ENCODE peak calls at places on chromosomes 6 and 20, in nine cellular contexts. One of them, this sample, is unnamed.

GRCh38 chr6:63975685-63976084 is 340.1 kb downstream of the PHF3 start:
- DNase-seq in lower leg skin: no peak
- DNase-seq in fibroblast of the aortic adventitia: no peak
- DNase-seq in heart right ventricle: no peak
- DNase-seq in CD8-positive, alpha-beta T cell: no peak
- DNase-seq in body of pancreas: no peak
- DNase-seq in fibroblast of pulmonary artery: peak; percentile 5
- DNase-seq in AG10803: no peak
- DNase-seq in HCT116: no peak
- DNase-seq in this sample: no peak

GRCh38 chr6:167308207-167308606 is 16.7 kb upstream of the TTLL2 start:
- DNase-seq in HCT116: no peak
- DNase-seq in CD8-positive, alpha-beta T cell: no peak
- DNase-seq in fibroblast of pulmonary artery: no peak
- DNase-seq in fibroblast of the aortic adventitia: no peak
- DNase-seq in body of pancreas: no peak
- DNase-seq in AG10803: no peak
- DNase-seq in lower leg skin: no peak
- DNase-seq in heart right ventricle: no peak
- DNase-seq in this sample: no peak

GRCh38 chr6:45951291-45951690 is 64.4 kb downstream of the CLIC5 start:
- DNase-seq in fibroblast of the aortic adventitia: no peak
- DNase-seq in heart right ventricle: no peak
- DNase-seq in fibroblast of pulmonary artery: no peak
- DNase-seq in AG10803: no peak
- DNase-seq in HCT116: no peak
- DNase-seq in CD8-positive, alpha-beta T cell: no peak
- DNase-seq in body of pancreas: no peak
- DNase-seq in lower leg skin: no peak
- DNase-seq in this sample: no peak

GRCh38 chr20:18400460-18400859 is 66.4 kb downstream of the DZANK1 start:
- DNase-seq in body of pancreas: no peak
- DNase-seq in fibroblast of the aortic adventitia: no peak
- DNase-seq in AG10803: no peak
- DNase-seq in CD8-positive, alpha-beta T cell: no peak
- DNase-seq in lower leg skin: no peak
- DNase-seq in heart right ventricle: no peak
- DNase-seq in fibroblast of pulmonary artery: no peak
- DNase-seq in HCT116: no peak
- DNase-seq in this sample: no peak

GRCh38 chr6:157187182-157188093 is 135.9 kb downstream of the TMEM242 start:
- DNase-seq in body of pancreas: peak; percentile 58
- DNase-seq in AG10803: no peak
- DNase-seq in fibroblast of the aortic adventitia: peak; percentile 25
- DNase-seq in fibroblast of pulmonary artery: no peak
- DNase-seq in heart right ventricle: no peak
- DNase-seq in lower leg skin: no peak
- DNase-seq in HCT116: no peak
- DNase-seq in CD8-positive, alpha-beta T cell: no peak
- DNase-seq in this sample: no peak

GRCh38 chr20:62539646-62540045 is 63.9 kb upstream of the GATA5 start:
- DNase-seq in body of pancreas: no peak
- DNase-seq in fibroblast of pulmonary artery: no peak
- DNase-seq in heart right ventricle: no peak
- DNase-seq in HCT116: no peak
- DNase-seq in lower leg skin: no peak
- DNase-seq in CD8-positive, alpha-beta T cell: no peak
- DNase-seq in fibroblast of the aortic adventitia: no peak
- DNase-seq in AG10803: no peak
- DNase-seq in this sample: no peak

GRCh38 chr6:27667651-27668441 is 194.9 kb upstream of the ZNF184 start:
- DNase-seq in CD8-positive, alpha-beta T cell: no peak
- DNase-seq in HCT116: no peak
- DNase-seq in heart right ventricle: no peak
- DNase-seq in fibroblast of the aortic adventitia: no peak
- DNase-seq in body of pancreas: no peak
- DNase-seq in fibroblast of pulmonary artery: no peak
- DNase-seq in lower leg skin: no peak
- DNase-seq in AG10803: no peak
- DNase-seq in this sample: no peak

GRCh38 chr6:71138416-71138815 is 150.2 kb upstream of the OGFRL1 start:
- DNase-seq in lower leg skin: no peak
- DNase-seq in body of pancreas: no peak
- DNase-seq in heart right ventricle: no peak
- DNase-seq in fibroblast of the aortic adventitia: no peak
- DNase-seq in HCT116: no peak
- DNase-seq in fibroblast of pulmonary artery: no peak
- DNase-seq in AG10803: no peak
- DNase-seq in CD8-positive, alpha-beta T cell: no peak
- DNase-seq in this sample: peak; percentile 14

GRCh38 chr20:10642859-10643559 is 30.8 kb downstream of the JAG1 start:
- DNase-seq in CD8-positive, alpha-beta T cell: no peak
- DNase-seq in lower leg skin: no peak
- DNase-seq in fibroblast of pulmonary artery: no peak
- DNase-seq in body of pancreas: no peak
- DNase-seq in HCT116: no peak
- DNase-seq in heart right ventricle: no peak
- DNase-seq in fibroblast of the aortic adventitia: no peak
- DNase-seq in AG10803: no peak
- DNase-seq in this sample: peak; percentile 50

GRCh38 chr6:108996208-108996607 is 98.4 kb downstream of the SESN1 start:
- DNase-seq in heart right ventricle: no peak
- DNase-seq in CD8-positive, alpha-beta T cell: no peak
- DNase-seq in AG10803: no peak
- DNase-seq in body of pancreas: no peak
- DNase-seq in fibroblast of the aortic adventitia: no peak
- DNase-seq in HCT116: no peak
- DNase-seq in fibroblast of pulmonary artery: no peak
- DNase-seq in lower leg skin: no peak
- DNase-seq in this sample: no peak

GRCh38 chr6:1856381-1856780 is 246.7 kb downstream of the FOXC1 start:
- DNase-seq in HCT116: no peak
- DNase-seq in fibroblast of the aortic adventitia: no peak
- DNase-seq in CD8-positive, alpha-beta T cell: no peak
- DNase-seq in body of pancreas: no peak
- DNase-seq in lower leg skin: no peak
- DNase-seq in AG10803: peak; percentile 64
- DNase-seq in fibroblast of pulmonary artery: peak; percentile 67
- DNase-seq in heart right ventricle: no peak
- DNase-seq in this sample: peak; percentile 87

GRCh38 chr6:10412948-10413849 is 1.7 kb downstream of the TFAP2A start:
- DNase-seq in fibroblast of the aortic adventitia: no peak
- DNase-seq in lower leg skin: peak; percentile 73
- DNase-seq in CD8-positive, alpha-beta T cell: no peak
- DNase-seq in heart right ventricle: no peak
- DNase-seq in HCT116: no peak
- DNase-seq in fibroblast of pulmonary artery: no peak
- DNase-seq in AG10803: no peak
- DNase-seq in body of pancreas: peak; percentile 61
- DNase-seq in this sample: no peak

GRCh38 chr6:128241221-128241620 is 279.2 kb downstream of the PTPRK start:
- DNase-seq in body of pancreas: no peak
- DNase-seq in AG10803: no peak
- DNase-seq in lower leg skin: no peak
- DNase-seq in heart right ventricle: no peak
- DNase-seq in fibroblast of the aortic adventitia: no peak
- DNase-seq in CD8-positive, alpha-beta T cell: no peak
- DNase-seq in HCT116: no peak
- DNase-seq in fibroblast of pulmonary artery: no peak
- DNase-seq in this sample: no peak

GRCh38 chr6:75384116-75384515 is 99.5 kb upstream of the TMEM30A start:
- DNase-seq in CD8-positive, alpha-beta T cell: no peak
- DNase-seq in fibroblast of the aortic adventitia: no peak
- DNase-seq in lower leg skin: no peak
- DNase-seq in AG10803: no peak
- DNase-seq in fibroblast of pulmonary artery: no peak
- DNase-seq in heart right ventricle: no peak
- DNase-seq in body of pancreas: no peak
- DNase-seq in HCT116: no peak
- DNase-seq in this sample: no peak

GRCh38 chr6:28810655-28811053 is 113.1 kb downstream of the TRIM27 start:
- DNase-seq in body of pancreas: no peak
- DNase-seq in HCT116: no peak
- DNase-seq in CD8-positive, alpha-beta T cell: no peak
- DNase-seq in AG10803: no peak
- DNase-seq in fibroblast of the aortic adventitia: no peak
- DNase-seq in lower leg skin: no peak
- DNase-seq in fibroblast of pulmonary artery: no peak
- DNase-seq in heart right ventricle: no peak
- DNase-seq in this sample: no peak

GRCh38 chr20:6034134-6034969 is 19.5 kb downstream of the LRRN4 start:
- DNase-seq in CD8-positive, alpha-beta T cell: no peak
- DNase-seq in fibroblast of the aortic adventitia: peak; percentile 55
- DNase-seq in HCT116: no peak
- DNase-seq in lower leg skin: no peak
- DNase-seq in AG10803: no peak
- DNase-seq in body of pancreas: no peak
- DNase-seq in fibroblast of pulmonary artery: peak; percentile 35
- DNase-seq in heart right ventricle: no peak
- DNase-seq in this sample: peak; percentile 13

GRCh38 chr6:32401564-32401963 is 5.4 kb downstream of the BTNL2 start:
- DNase-seq in fibroblast of the aortic adventitia: no peak
- DNase-seq in body of pancreas: no peak
- DNase-seq in AG10803: no peak
- DNase-seq in lower leg skin: no peak
- DNase-seq in heart right ventricle: no peak
- DNase-seq in CD8-positive, alpha-beta T cell: no peak
- DNase-seq in HCT116: no peak
- DNase-seq in fibroblast of pulmonary artery: no peak
- DNase-seq in this sample: no peak

GRCh38 chr6:36127462-36128016 is 2.8 kb upstream of the MAPK13 start:
- DNase-seq in CD8-positive, alpha-beta T cell: no peak
- DNase-seq in fibroblast of pulmonary artery: peak; percentile 89
- DNase-seq in HCT116: no peak
- DNase-seq in lower leg skin: no peak
- DNase-seq in heart right ventricle: no peak
- DNase-seq in fibroblast of the aortic adventitia: peak; percentile 82
- DNase-seq in AG10803: peak; percentile 79
- DNase-seq in body of pancreas: peak; percentile 75
- DNase-seq in this sample: peak; percentile 84
- H3K4me3 ChIP-seq in CD8-positive, alpha-beta T cell: no peak overlapping the region
- H3K4me3 ChIP-seq in fibroblast of pulmonary artery: no peak overlapping the region
- H3K4me3 ChIP-seq in HCT116: peak overlapping the region; percentile 12
- H3K4me3 ChIP-seq in lower leg skin: no peak overlapping the region
- H3K4me3 ChIP-seq in heart right ventricle: no peak overlapping the region
- H3K4me3 ChIP-seq in fibroblast of the aortic adventitia: no peak overlapping the region
- H3K4me3 ChIP-seq in AG10803: no peak overlapping the region
- H3K4me3 ChIP-seq in body of pancreas: no peak overlapping the region
- H3K4me3 ChIP-seq in this sample: no peak overlapping the region

DNA sequence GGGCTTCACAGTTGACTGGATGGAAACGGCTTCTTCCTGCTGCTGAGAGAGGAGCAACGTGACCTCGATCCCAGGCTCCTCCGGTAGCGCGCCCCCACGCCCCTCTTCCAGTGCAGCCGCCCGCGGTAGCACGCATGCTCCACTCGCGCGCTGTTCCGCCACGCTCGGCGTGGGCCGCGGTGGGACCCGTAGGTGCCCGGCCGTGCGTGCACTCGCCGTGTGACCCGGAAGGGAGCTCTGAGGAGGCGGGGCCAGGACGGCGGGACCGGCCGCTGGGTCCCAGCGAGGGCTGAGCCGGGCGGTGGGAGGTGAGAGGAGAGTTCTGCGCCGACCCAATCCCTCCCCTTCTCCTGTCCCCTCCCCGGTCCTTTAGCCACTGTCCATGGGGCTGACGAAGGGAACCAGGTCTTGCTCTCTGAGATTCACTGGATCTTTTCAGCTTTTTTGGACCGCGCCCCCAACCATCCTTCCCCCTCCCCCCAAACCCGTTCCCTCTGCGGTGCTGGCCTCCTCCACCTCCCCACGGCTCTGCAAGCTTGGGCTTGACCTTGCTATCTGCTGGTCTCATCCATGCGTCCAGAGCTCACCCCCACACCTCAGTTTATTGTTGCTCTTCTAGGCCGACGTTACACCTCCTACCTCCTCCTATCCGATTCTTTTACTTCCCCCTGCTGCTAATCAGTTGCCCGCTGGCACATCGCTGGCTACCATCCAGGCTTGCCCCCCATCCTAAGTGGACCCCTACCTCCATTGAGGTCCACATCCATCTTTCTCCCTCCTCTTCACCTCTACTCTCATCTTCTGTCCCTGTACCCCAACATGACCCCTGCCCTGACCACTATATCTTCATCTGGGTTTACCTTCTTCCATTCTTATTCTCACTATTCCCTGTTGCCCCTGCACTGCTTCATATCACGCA is at the start of gene CUL9:
- DNase-seq in fibroblast of pulmonary artery: peak; percentile 72
- DNase-seq in CD8-positive, alpha-beta T cell: peak; percentile 76
- DNase-seq in AG10803: peak; percentile 64
- DNase-seq in fibroblast of the aortic adventitia: peak; percentile 58
- DNase-seq in lower leg skin: peak; percentile 74
- DNase-seq in heart right ventricle: peak; percentile 90
- DNase-seq in HCT116: peak; percentile 34
- DNase-seq in body of pancreas: peak; percentile 86
- DNase-seq in this sample: peak; percentile 76
- TF ChIP-seq CTCF in fibroblast of pulmonary artery: no peak
- TF ChIP-seq CTCF in CD8-positive, alpha-beta T cell: no peak
- TF ChIP-seq CTCF in AG10803: no peak
- TF ChIP-seq CTCF in fibroblast of the aortic adventitia: no peak
- TF ChIP-seq CTCF in lower leg skin: no peak
- TF ChIP-seq CTCF in heart right ventricle: no peak
- TF ChIP-seq CTCF in HCT116: no peak
- TF ChIP-seq CTCF in body of pancreas: no peak
- TF ChIP-seq CTCF in this sample: no peak

DNA sequence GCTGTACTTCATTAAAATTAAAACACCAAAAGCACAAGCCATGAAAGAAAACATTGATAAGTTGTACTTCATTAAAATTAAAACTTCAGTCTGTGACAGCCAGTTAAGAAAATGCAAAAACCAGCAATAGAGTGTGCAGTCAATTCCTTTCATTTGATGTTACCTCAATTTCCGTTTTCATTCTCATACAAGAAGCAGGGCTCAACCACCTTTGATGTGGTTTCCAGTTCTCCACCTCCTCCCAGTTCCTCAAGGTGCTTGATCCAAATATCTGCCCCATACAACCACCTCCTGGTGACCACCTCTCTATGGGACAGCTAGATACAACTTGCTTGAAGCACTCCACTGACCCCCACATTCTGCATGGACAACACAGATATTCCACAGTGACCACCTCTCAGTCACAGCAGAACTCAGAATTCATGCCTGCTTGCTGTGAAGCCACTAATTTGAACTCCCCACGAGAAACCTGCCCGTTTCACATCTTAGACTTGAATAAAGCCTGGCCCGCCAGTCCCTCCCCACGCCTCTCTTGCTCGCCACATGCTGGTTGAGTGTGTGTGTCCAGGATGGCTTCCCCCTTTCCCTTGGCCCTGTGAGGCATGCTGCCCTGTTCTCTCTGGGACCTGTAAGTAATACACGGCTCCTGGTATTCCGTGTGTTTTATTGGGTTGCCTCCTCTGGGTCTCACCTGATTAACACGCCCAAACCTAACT is 66.1 kb downstream of the FAM50B start:
- DNase-seq in body of pancreas: no peak
- DNase-seq in AG10803: no peak
- DNase-seq in lower leg skin: no peak
- DNase-seq in fibroblast of pulmonary artery: no peak
- DNase-seq in heart right ventricle: no peak
- DNase-seq in HCT116: no peak
- DNase-seq in CD8-positive, alpha-beta T cell: peak; percentile 3
- DNase-seq in fibroblast of the aortic adventitia: no peak
- DNase-seq in this sample: no peak
- H3K4me3 ChIP-seq in body of pancreas: no peak overlapping the region
- H3K4me3 ChIP-seq in AG10803: no peak overlapping the region
- H3K4me3 ChIP-seq in lower leg skin: no peak overlapping the region
- H3K4me3 ChIP-seq in fibroblast of pulmonary artery: no peak overlapping the region
- H3K4me3 ChIP-seq in heart right ventricle: no peak overlapping the region
- H3K4me3 ChIP-seq in HCT116: no peak overlapping the region
- H3K4me3 ChIP-seq in CD8-positive, alpha-beta T cell: no peak overlapping the region
- H3K4me3 ChIP-seq in fibroblast of the aortic adventitia: no peak overlapping the region
- H3K4me3 ChIP-seq in this sample: no peak overlapping the region

GRCh38 chr20:59110607-59111006 is 53.0 kb upstream of the ZNF831 start:
- DNase-seq in CD8-positive, alpha-beta T cell: no peak
- DNase-seq in body of pancreas: no peak
- DNase-seq in lower leg skin: no peak
- DNase-seq in fibroblast of pulmonary artery: no peak
- DNase-seq in HCT116: no peak
- DNase-seq in heart right ventricle: no peak
- DNase-seq in fibroblast of the aortic adventitia: no peak
- DNase-seq in AG10803: no peak
- DNase-seq in this sample: no peak
- TF ChIP-seq CTCF in CD8-positive, alpha-beta T cell: no peak
- TF ChIP-seq CTCF in body of pancreas: no peak
- TF ChIP-seq CTCF in lower leg skin: no peak
- TF ChIP-seq CTCF in fibroblast of pulmonary artery: no peak
- TF ChIP-seq CTCF in HCT116: no peak
- TF ChIP-seq CTCF in heart right ventricle: no peak
- TF ChIP-seq CTCF in fibroblast of the aortic adventitia: no peak
- TF ChIP-seq CTCF in AG10803: no peak
- TF ChIP-seq CTCF in this sample: no peak